ENCODE peak calls at places on chromosomes 12 and 14, in five cellular contexts. One of them, this sample, is unnamed.

GRCh38 chr12:13187399-13187798 is 9.1 kb upstream of the EMP1 start:
- DNase-seq in fibroblast of mammary gland: peak
- DNase-seq in ACHN: peak
- DNase-seq in G401: no peak
- DNase-seq in BJ: no peak
- DNase-seq in this sample: no peak

GRCh38 chr12:41053046-41053445 is 135.1 kb upstream of the PDZRN4 start:
- DNase-seq in ACHN: no peak
- DNase-seq in BJ: no peak
- DNase-seq in G401: no peak
- DNase-seq in fibroblast of mammary gland: no peak
- DNase-seq in this sample: no peak

GRCh38 chr12:42922512-42922865 is 332.9 kb upstream of the PRICKLE1 start:
- DNase-seq in G401: no peak
- DNase-seq in BJ: no peak
- DNase-seq in ACHN: no peak
- DNase-seq in fibroblast of mammary gland: no peak
- DNase-seq in this sample: no peak

GRCh38 chr14:93132472-93133065 is 16.8 kb upstream of the ITPK1 start:
- DNase-seq in fibroblast of mammary gland: peak
- DNase-seq in ACHN: peak
- DNase-seq in BJ: no peak
- DNase-seq in G401: peak
- DNase-seq in this sample: peak

GRCh38 chr14:29926701-29927595 is 699 bp downstream of the PRKD1 start:
- DNase-seq in BJ: no peak
- DNase-seq in ACHN: peak
- DNase-seq in fibroblast of mammary gland: peak
- DNase-seq in G401: no peak
- DNase-seq in this sample: peak

GRCh38 chr12:53217930-53218307 is 10.9 kb upstream of the ITGB7 start:
- DNase-seq in G401: peak
- DNase-seq in fibroblast of mammary gland: peak
- DNase-seq in ACHN: no peak
- DNase-seq in BJ: no peak
- DNase-seq in this sample: no peak

GRCh38 chr14:105089746-105090492 is 24.7 kb upstream of the GPR132 start:
- DNase-seq in G401: no peak
- DNase-seq in ACHN: no peak
- DNase-seq in BJ: no peak
- DNase-seq in fibroblast of mammary gland: no peak
- DNase-seq in this sample: peak

GRCh38 chr12:132189378-132190011 is 45.2 kb downstream of the NOC4L start:
- DNase-seq in fibroblast of mammary gland: peak
- DNase-seq in BJ: peak
- DNase-seq in ACHN: peak
- DNase-seq in G401: peak
- DNase-seq in this sample: peak